ENCODE peak calls at places on chromosome 12, in six cellular contexts. One of them, this sample, is unnamed.

GRCh38 chr12:118853634-118854033 is 127.7 kb upstream of the SRRM4 start:
- DNase-seq in CD8-positive, alpha-beta memory T cell: no peak
- DNase-seq in choroid plexus epithelial cell: no peak
- DNase-seq in CD8-positive, alpha-beta T cell: no peak
- DNase-seq in heart right ventricle: no peak
- DNase-seq in IMR-90: no peak
- DNase-seq in this sample: peak

GRCh38 chr12:1173806-1174617 is 183.0 kb downstream of the ERC1 start:
- DNase-seq in CD8-positive, alpha-beta memory T cell: no peak
- DNase-seq in choroid plexus epithelial cell: no peak
- DNase-seq in CD8-positive, alpha-beta T cell: no peak
- DNase-seq in heart right ventricle: no peak
- DNase-seq in IMR-90: no peak
- DNase-seq in this sample: no peak

GRCh38 chr12:30548203-30548602 is 147.5 kb downstream of the IPO8 start:
- DNase-seq in CD8-positive, alpha-beta memory T cell: no peak
- DNase-seq in choroid plexus epithelial cell: peak
- DNase-seq in CD8-positive, alpha-beta T cell: no peak
- DNase-seq in heart right ventricle: no peak
- DNase-seq in IMR-90: no peak
- DNase-seq in this sample: no peak

GRCh38 chr12:26239508-26240328 is 44.3 kb downstream of the SSPN start:
- DNase-seq in CD8-positive, alpha-beta memory T cell: no peak
- DNase-seq in choroid plexus epithelial cell: peak
- DNase-seq in CD8-positive, alpha-beta T cell: no peak
- DNase-seq in heart right ventricle: peak
- DNase-seq in IMR-90: peak
- DNase-seq in this sample: no peak

GRCh38 chr12:16299403-16299802 is 21.9 kb upstream of the SLC15A5 start:
- DNase-seq in CD8-positive, alpha-beta memory T cell: no peak
- DNase-seq in choroid plexus epithelial cell: peak
- DNase-seq in CD8-positive, alpha-beta T cell: no peak
- DNase-seq in heart right ventricle: no peak
- DNase-seq in IMR-90: peak
- DNase-seq in this sample: no peak

GRCh38 chr12:132395908-132396305 is 66.5 kb upstream of the GALNT9 start:
- DNase-seq in CD8-positive, alpha-beta memory T cell: no peak
- DNase-seq in choroid plexus epithelial cell: no peak
- DNase-seq in CD8-positive, alpha-beta T cell: no peak
- DNase-seq in heart right ventricle: no peak
- DNase-seq in IMR-90: no peak
- DNase-seq in this sample: no peak

GRCh38 chr12:126879820-126880219 is 1387.2 kb upstream of the TMEM132C start:
- DNase-seq in CD8-positive, alpha-beta memory T cell: no peak
- DNase-seq in choroid plexus epithelial cell: no peak
- DNase-seq in CD8-positive, alpha-beta T cell: no peak
- DNase-seq in heart right ventricle: no peak
- DNase-seq in IMR-90: no peak
- DNase-seq in this sample: no peak

GRCh38 chr12:132029503-132030300 is 80.0 kb downstream of the EP400 start:
- DNase-seq in CD8-positive, alpha-beta memory T cell: no peak
- DNase-seq in choroid plexus epithelial cell: no peak
- DNase-seq in CD8-positive, alpha-beta T cell: no peak
- DNase-seq in heart right ventricle: no peak
- DNase-seq in IMR-90: no peak
- DNase-seq in this sample: no peak

GRCh38 chr12:90058721-90059120 is 350.1 kb upstream of the ATP2B1 start:
- DNase-seq in CD8-positive, alpha-beta memory T cell: no peak
- DNase-seq in choroid plexus epithelial cell: peak
- DNase-seq in CD8-positive, alpha-beta T cell: no peak
- DNase-seq in heart right ventricle: no peak
- DNase-seq in IMR-90: peak
- DNase-seq in this sample: no peak

GRCh38 chr12:72228424-72228823 is 43.7 kb upstream of the TRHDE start:
- DNase-seq in CD8-positive, alpha-beta memory T cell: no peak
- DNase-seq in choroid plexus epithelial cell: no peak
- DNase-seq in CD8-positive, alpha-beta T cell: no peak
- DNase-seq in heart right ventricle: no peak
- DNase-seq in IMR-90: no peak
- DNase-seq in this sample: no peak

GRCh38 chr12:81245458-81245857 is 167.6 kb downstream of the ACSS3 start:
- DNase-seq in CD8-positive, alpha-beta memory T cell: no peak
- DNase-seq in choroid plexus epithelial cell: no peak
- DNase-seq in CD8-positive, alpha-beta T cell: no peak
- DNase-seq in heart right ventricle: no peak
- DNase-seq in IMR-90: no peak
- DNase-seq in this sample: no peak

GRCh38 chr12:132886529-132887477 is 602 bp downstream of the CHFR start:
- DNase-seq in CD8-positive, alpha-beta memory T cell: no peak
- DNase-seq in choroid plexus epithelial cell: peak
- DNase-seq in CD8-positive, alpha-beta T cell: no peak
- DNase-seq in heart right ventricle: no peak
- DNase-seq in IMR-90: peak
- DNase-seq in this sample: no peak

GRCh38 chr12:6869049-6870021 is 2.0 kb downstream of the TPI1 start:
- DNase-seq in CD8-positive, alpha-beta memory T cell: peak
- DNase-seq in choroid plexus epithelial cell: peak
- DNase-seq in CD8-positive, alpha-beta T cell: peak
- DNase-seq in heart right ventricle: peak
- DNase-seq in IMR-90: peak
- DNase-seq in this sample: peak

GRCh38 chr12:85283560-85283959 is 3.5 kb downstream of the ALX1 start:
- DNase-seq in CD8-positive, alpha-beta memory T cell: no peak
- DNase-seq in choroid plexus epithelial cell: peak
- DNase-seq in CD8-positive, alpha-beta T cell: no peak
- DNase-seq in heart right ventricle: no peak
- DNase-seq in IMR-90: no peak
- DNase-seq in this sample: no peak

GRCh38 chr12:5779401-5779800 is 165.7 kb downstream of the ANO2 start:
- DNase-seq in CD8-positive, alpha-beta memory T cell: no peak
- DNase-seq in choroid plexus epithelial cell: no peak
- DNase-seq in CD8-positive, alpha-beta T cell: no peak
- DNase-seq in heart right ventricle: no peak
- DNase-seq in IMR-90: no peak
- DNase-seq in this sample: no peak

GRCh38 chr12:81683881-81684280 is 75.3 kb downstream of the PPFIA2 start:
- DNase-seq in CD8-positive, alpha-beta memory T cell: no peak
- DNase-seq in choroid plexus epithelial cell: no peak
- DNase-seq in CD8-positive, alpha-beta T cell: no peak
- DNase-seq in heart right ventricle: no peak
- DNase-seq in IMR-90: no peak
- DNase-seq in this sample: no peak

GRCh38 chr12:34402899-34403705 is 380.8 kb downstream of the ALG10 start:
- DNase-seq in CD8-positive, alpha-beta memory T cell: peak
- DNase-seq in choroid plexus epithelial cell: no peak
- DNase-seq in CD8-positive, alpha-beta T cell: no peak
- DNase-seq in heart right ventricle: peak
- DNase-seq in IMR-90: no peak
- DNase-seq in this sample: no peak

GRCh38 chr12:3046441-3047200 is 30.6 kb upstream of the TSPAN9 start:
- DNase-seq in CD8-positive, alpha-beta memory T cell: no peak
- DNase-seq in choroid plexus epithelial cell: no peak
- DNase-seq in CD8-positive, alpha-beta T cell: no peak
- DNase-seq in heart right ventricle: peak
- DNase-seq in IMR-90: no peak
- DNase-seq in this sample: no peak

GRCh38 chr12:58819945-58820344 is 100.4 kb downstream of the LRIG3 start:
- DNase-seq in CD8-positive, alpha-beta memory T cell: no peak
- DNase-seq in choroid plexus epithelial cell: peak
- DNase-seq in CD8-positive, alpha-beta T cell: no peak
- DNase-seq in heart right ventricle: no peak
- DNase-seq in IMR-90: no peak
- DNase-seq in this sample: no peak

GRCh38 chr12:95997276-95997675 is 1.1 kb upstream of the HAL start:
- DNase-seq in CD8-positive, alpha-beta memory T cell: no peak
- DNase-seq in choroid plexus epithelial cell: no peak
- DNase-seq in CD8-positive, alpha-beta T cell: no peak
- DNase-seq in heart right ventricle: no peak
- DNase-seq in IMR-90: no peak
- DNase-seq in this sample: no peak

GRCh38 chr12:10719482-10719881 is 3.6 kb downstream of the YBX3 start:
- DNase-seq in CD8-positive, alpha-beta memory T cell: no peak
- DNase-seq in choroid plexus epithelial cell: no peak
- DNase-seq in CD8-positive, alpha-beta T cell: no peak
- DNase-seq in heart right ventricle: no peak
- DNase-seq in IMR-90: no peak
- DNase-seq in this sample: no peak

GRCh38 chr12:10717410-10717809 is 5.7 kb downstream of the YBX3 start:
- DNase-seq in CD8-positive, alpha-beta memory T cell: no peak
- DNase-seq in choroid plexus epithelial cell: peak
- DNase-seq in CD8-positive, alpha-beta T cell: no peak
- DNase-seq in heart right ventricle: no peak
- DNase-seq in IMR-90: peak
- DNase-seq in this sample: no peak

GRCh38 chr12:10716704-10717315 is 6.3 kb downstream of the YBX3 start:
- DNase-seq in CD8-positive, alpha-beta memory T cell: no peak
- DNase-seq in choroid plexus epithelial cell: peak
- DNase-seq in CD8-positive, alpha-beta T cell: no peak
- DNase-seq in heart right ventricle: peak
- DNase-seq in IMR-90: peak
- DNase-seq in this sample: no peak

GRCh38 chr12:10716277-10716676 is 6.8 kb downstream of the YBX3 start:
- DNase-seq in CD8-positive, alpha-beta memory T cell: no peak
- DNase-seq in choroid plexus epithelial cell: no peak
- DNase-seq in CD8-positive, alpha-beta T cell: no peak
- DNase-seq in heart right ventricle: no peak
- DNase-seq in IMR-90: no peak
- DNase-seq in this sample: no peak

DNA sequence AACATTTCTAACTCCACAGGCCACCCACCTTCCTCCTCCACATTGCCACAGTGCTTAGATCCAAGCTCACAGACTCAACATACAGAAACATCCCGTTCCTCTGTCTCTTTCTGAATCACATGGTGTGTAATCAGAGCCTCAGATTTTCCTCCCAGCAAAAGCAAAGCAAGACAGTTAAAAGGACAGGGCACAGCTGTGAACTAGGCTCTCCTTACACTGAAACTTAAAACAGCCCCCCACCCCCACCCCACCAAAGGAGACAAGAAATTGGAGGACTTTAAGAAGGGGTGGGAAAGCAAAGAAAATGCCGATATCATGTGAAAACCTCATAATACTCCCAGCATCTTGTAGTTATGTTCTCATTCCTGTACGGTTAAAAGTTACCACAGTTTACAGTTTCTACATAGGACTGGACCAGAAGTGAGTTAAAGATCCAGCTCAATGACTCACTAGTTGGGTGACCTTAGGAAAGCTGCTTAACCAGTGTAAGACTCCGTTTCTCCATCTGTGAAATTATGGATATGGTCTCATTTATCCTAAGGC is 4.8 kb downstream of the YBX3 start:
- DNase-seq in CD8-positive, alpha-beta memory T cell: no peak
- DNase-seq in choroid plexus epithelial cell: peak
- DNase-seq in CD8-positive, alpha-beta T cell: no peak
- DNase-seq in heart right ventricle: no peak
- DNase-seq in IMR-90: peak
- DNase-seq in this sample: peak
- H3K4me3 ChIP-seq in CD8-positive, alpha-beta memory T cell: no peak
- H3K4me3 ChIP-seq in choroid plexus epithelial cell: peak
- H3K4me3 ChIP-seq in CD8-positive, alpha-beta T cell: no peak
- H3K4me3 ChIP-seq in heart right ventricle: no peak
- H3K4me3 ChIP-seq in IMR-90: peak
- H3K4me3 ChIP-seq in this sample: no peak

GRCh38 chr12:31922341-31923062 is 36.7 kb upstream of the RESF1 start:
- DNase-seq in CD8-positive, alpha-beta memory T cell: no peak
- DNase-seq in choroid plexus epithelial cell: peak
- DNase-seq in CD8-positive, alpha-beta T cell: no peak
- DNase-seq in heart right ventricle: no peak
- DNase-seq in IMR-90: peak
- DNase-seq in this sample: no peak
- H3K4me3 ChIP-seq in CD8-positive, alpha-beta memory T cell: no peak
- H3K4me3 ChIP-seq in choroid plexus epithelial cell: no peak
- H3K4me3 ChIP-seq in CD8-positive, alpha-beta T cell: no peak
- H3K4me3 ChIP-seq in heart right ventricle: no peak
- H3K4me3 ChIP-seq in IMR-90: no peak
- H3K4me3 ChIP-seq in this sample: no peak

DNA sequence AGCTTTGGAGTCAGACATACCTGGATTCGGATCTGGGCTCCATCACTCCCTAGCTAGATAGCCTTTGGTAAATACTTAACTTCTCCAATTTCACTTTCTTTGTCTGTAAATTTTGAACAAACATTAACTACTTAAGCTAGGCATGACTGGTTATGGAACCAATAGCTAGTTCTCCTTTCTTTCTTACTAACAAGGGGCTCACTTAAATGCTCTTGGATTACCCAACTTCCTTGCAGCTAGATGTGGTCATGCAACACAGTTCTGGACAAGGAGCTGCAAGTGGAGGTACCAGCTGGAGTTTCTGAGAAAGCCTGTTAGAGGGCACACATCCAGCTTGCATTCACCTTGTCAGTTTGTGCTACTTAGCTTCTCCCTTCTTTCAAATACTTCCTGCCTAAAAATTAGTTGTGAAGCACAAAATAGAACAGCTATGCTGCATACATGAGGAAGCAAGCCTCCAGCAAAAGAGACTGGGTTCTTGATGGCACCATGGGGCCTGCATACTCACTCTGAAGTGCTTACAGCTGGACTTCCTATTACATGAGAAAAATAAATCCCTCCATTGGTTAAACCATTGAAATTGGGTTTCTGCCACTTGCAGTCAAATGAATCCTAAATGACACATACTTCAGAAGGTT is 210.1 kb upstream of the EEA1 start:
- DNase-seq in CD8-positive, alpha-beta memory T cell: no peak
- DNase-seq in choroid plexus epithelial cell: no peak
- DNase-seq in CD8-positive, alpha-beta T cell: no peak
- DNase-seq in heart right ventricle: no peak
- DNase-seq in IMR-90: no peak
- DNase-seq in this sample: no peak
- H3K4me3 ChIP-seq in CD8-positive, alpha-beta memory T cell: no peak
- H3K4me3 ChIP-seq in choroid plexus epithelial cell: no peak
- H3K4me3 ChIP-seq in CD8-positive, alpha-beta T cell: no peak
- H3K4me3 ChIP-seq in heart right ventricle: no peak
- H3K4me3 ChIP-seq in IMR-90: no peak
- H3K4me3 ChIP-seq in this sample: no peak

DNA sequence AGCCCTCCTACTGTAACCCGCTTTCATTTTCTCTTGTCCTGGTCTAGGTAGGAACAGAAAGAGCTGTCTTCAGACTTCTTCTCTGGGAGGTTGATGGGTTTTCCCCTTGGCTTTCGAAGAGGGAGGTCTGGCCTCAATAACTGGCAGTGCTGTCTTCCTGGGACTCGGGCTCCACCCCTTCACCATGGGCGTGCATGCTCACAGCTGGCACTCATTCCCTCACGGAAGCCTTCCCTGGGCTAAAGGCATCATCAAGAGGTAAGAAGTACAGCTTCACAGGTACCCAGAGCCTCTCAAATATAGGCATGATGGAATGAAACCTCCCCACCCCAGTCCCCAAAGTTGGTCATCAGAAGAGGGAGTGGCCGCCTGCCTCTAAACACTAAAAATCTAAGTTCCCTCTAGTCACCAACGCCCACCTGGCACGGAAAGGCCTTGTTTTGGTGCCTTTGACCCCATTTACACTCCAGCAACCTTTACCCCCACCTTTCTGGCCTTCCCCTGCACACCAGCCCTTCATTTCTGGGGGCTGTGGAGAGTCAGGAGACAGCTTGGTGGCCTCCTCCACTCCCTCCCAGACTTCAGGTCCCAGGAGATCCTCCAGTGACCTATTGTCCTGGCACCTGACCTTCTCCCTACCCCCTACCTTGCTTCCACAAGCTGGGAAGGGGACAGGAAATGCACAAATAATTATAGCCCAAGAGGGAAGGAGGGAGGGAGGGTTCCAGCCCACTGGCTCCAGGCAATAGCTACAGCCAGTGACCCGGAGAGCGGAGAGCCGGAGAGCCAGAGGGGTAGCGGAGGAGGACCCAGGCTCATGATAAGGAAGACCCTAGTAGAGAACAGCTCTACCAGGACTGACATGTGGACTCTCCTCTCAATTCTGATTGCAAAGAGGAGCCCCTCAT is 2.8 kb downstream of the RAPGEF3 start:
- DNase-seq in CD8-positive, alpha-beta memory T cell: no peak
- DNase-seq in choroid plexus epithelial cell: no peak
- DNase-seq in CD8-positive, alpha-beta T cell: no peak
- DNase-seq in heart right ventricle: no peak
- DNase-seq in IMR-90: no peak
- DNase-seq in this sample: no peak
- H3K4me3 ChIP-seq in CD8-positive, alpha-beta memory T cell: no peak
- H3K4me3 ChIP-seq in choroid plexus epithelial cell: no peak
- H3K4me3 ChIP-seq in CD8-positive, alpha-beta T cell: no peak
- H3K4me3 ChIP-seq in heart right ventricle: peak
- H3K4me3 ChIP-seq in IMR-90: no peak
- H3K4me3 ChIP-seq in this sample: no peak